ENCODE peak calls at places on chromosomes 5 and 9, in nine cellular contexts. Z is neuronal stem cell, M is astrocyte of the spinal cord, R is RPMI7951, O is endothelial cell, N is OCI-LY7, S is anterior cingulate cortex, U is mammary epithelial cell, L is mucosa of gallbladder. G is an unnamed sample.

GRCh38 chr9:125888220-125888619 is 141.0 kb downstream of the PBX3 start:
- DNase-seq in Z (peak), M (no peak), R (peak), O (no peak), N (no peak), S (no peak), U (peak), L (no peak), G (no peak)

GRCh38 chr5:36070687-36071571 is 4.2 kb upstream of the UGT3A2 start:
- DNase-seq in Z (no peak), M (no peak), R (peak), O (no peak), N (no peak), S (no peak), U (no peak), L (no peak), G (no peak)

GRCh38 chr5:15463231-15463630 is 36.7 kb upstream of the FBXL7 start:
- DNase-seq in Z (peak), M (peak), R (peak), O (no peak), N (no peak), S (no peak), U (no peak), L (no peak), G (no peak)

GRCh38 chr5:141434006-141434405 is 3.7 kb downstream of the PCDHGA12 start:
- DNase-seq in Z (no peak), M (no peak), R (no peak), O (no peak), N (no peak), S (no peak), U (no peak), L (no peak), G (no peak)

GRCh38 chr5:170546257-170546656 is 42.4 kb downstream of the KCNIP1 start:
- DNase-seq in Z (no peak), M (no peak), R (no peak), O (no peak), N (no peak), S (no peak), U (no peak), L (no peak), G (no peak)

GRCh38 chr9:132672413-132672690 is 2.1 kb downstream of the GTF3C4 start:
- DNase-seq in Z (no peak), M (no peak), R (no peak), O (no peak), N (no peak), S (no peak), U (peak), L (no peak), G (no peak)

GRCh38 chr5:147234825-147235635 is at the start of gene STK32A:
- DNase-seq in Z (peak), M (peak), R (peak), O (peak), N (no peak), S (no peak), U (peak), L (peak), G (peak)

GRCh38 chr5:111775224-111775623 is 18.2 kb upstream of the NREP start:
- DNase-seq in Z (no peak), M (no peak), R (peak), O (no peak), N (no peak), S (no peak), U (no peak), L (no peak), G (no peak)

GRCh38 chr9:133713211-133713959 is 24.8 kb downstream of the SARDH start:
- DNase-seq in Z (no peak), M (no peak), R (no peak), O (peak), N (peak), S (no peak), U (no peak), L (no peak), G (no peak)

GRCh38 chr5:141488591-141489478 is at the start of gene PCDHGC5:
- DNase-seq in Z (no peak), M (peak), R (peak), O (no peak), N (no peak), S (peak), U (peak), L (no peak), G (no peak)

G was measured in WTC11.